ENCODE peak calls at places on chromosomes 11 and 22, in six cellular contexts. One of them, this sample, is unnamed.
A peak's percentile ranks its signal among the peaks of the same experiment; 100 is the strongest.

GRCh38 chr11:46617451-46618314 is at the start of gene ATG13:
- DNase-seq in activated gamma-delta T cell treated with anti-CD3 and anti-CD28 coated beads, Interleukin-2, amount 50 U/mL, for 16 hours: peak; percentile 77
- DNase-seq in AG08396: peak; percentile 88
- DNase-seq in heart left ventricle: peak; percentile 70
- DNase-seq in cardiac septum: peak; percentile 86
- DNase-seq in activated T-cell treated with anti-CD3 and anti-CD28 coated beads for 48 hours: peak; percentile 73
- DNase-seq in this sample: peak; percentile 92

GRCh38 chr22:29706493-29706892 is 13.3 kb upstream of the CABP7 start:
- DNase-seq in activated gamma-delta T cell treated with anti-CD3 and anti-CD28 coated beads, Interleukin-2, amount 50 U/mL, for 16 hours: no peak
- DNase-seq in AG08396: no peak
- DNase-seq in heart left ventricle: no peak
- DNase-seq in cardiac septum: no peak
- DNase-seq in activated T-cell treated with anti-CD3 and anti-CD28 coated beads for 48 hours: no peak
- DNase-seq in this sample: no peak

GRCh38 chr11:45805305-45806071 is 539 bp downstream of the SLC35C1 start:
- DNase-seq in activated gamma-delta T cell treated with anti-CD3 and anti-CD28 coated beads, Interleukin-2, amount 50 U/mL, for 16 hours: no peak
- DNase-seq in AG08396: peak; percentile 83
- DNase-seq in heart left ventricle: peak; percentile 55
- DNase-seq in cardiac septum: peak; percentile 74
- DNase-seq in activated T-cell treated with anti-CD3 and anti-CD28 coated beads for 48 hours: no peak
- DNase-seq in this sample: peak; percentile 77

GRCh38 chr11:77083553-77084245 is 16.9 kb downstream of the CAPN5 start:
- DNase-seq in activated gamma-delta T cell treated with anti-CD3 and anti-CD28 coated beads, Interleukin-2, amount 50 U/mL, for 16 hours: no peak
- DNase-seq in AG08396: no peak
- DNase-seq in heart left ventricle: no peak
- DNase-seq in cardiac septum: peak; percentile 62
- DNase-seq in activated T-cell treated with anti-CD3 and anti-CD28 coated beads for 48 hours: no peak
- DNase-seq in this sample: no peak

GRCh38 chr22:43945632-43946390 is 9.4 kb upstream of the SAMM50 start:
- DNase-seq in activated gamma-delta T cell treated with anti-CD3 and anti-CD28 coated beads, Interleukin-2, amount 50 U/mL, for 16 hours: peak; percentile 50
- DNase-seq in AG08396: peak; percentile 82
- DNase-seq in heart left ventricle: peak; percentile 35
- DNase-seq in cardiac septum: no peak
- DNase-seq in activated T-cell treated with anti-CD3 and anti-CD28 coated beads for 48 hours: peak; percentile 63
- DNase-seq in this sample: peak; percentile 88

GRCh38 chr22:36775589-36775965 is 342 bp downstream of the IFT27 start:
- DNase-seq in activated gamma-delta T cell treated with anti-CD3 and anti-CD28 coated beads, Interleukin-2, amount 50 U/mL, for 16 hours: no peak
- DNase-seq in AG08396: no peak
- DNase-seq in heart left ventricle: no peak
- DNase-seq in cardiac septum: no peak
- DNase-seq in activated T-cell treated with anti-CD3 and anti-CD28 coated beads for 48 hours: peak; percentile 4
- DNase-seq in this sample: no peak

GRCh38 chr11:59218893-59219292 is 6.2 kb upstream of the MPEG1 start:
- DNase-seq in activated gamma-delta T cell treated with anti-CD3 and anti-CD28 coated beads, Interleukin-2, amount 50 U/mL, for 16 hours: no peak
- DNase-seq in AG08396: no peak
- DNase-seq in heart left ventricle: no peak
- DNase-seq in cardiac septum: no peak
- DNase-seq in activated T-cell treated with anti-CD3 and anti-CD28 coated beads for 48 hours: no peak
- DNase-seq in this sample: no peak

GRCh38 chr11:130839950-130840666 is 76.2 kb downstream of the SNX19 start:
- DNase-seq in activated gamma-delta T cell treated with anti-CD3 and anti-CD28 coated beads, Interleukin-2, amount 50 U/mL, for 16 hours: no peak
- DNase-seq in AG08396: no peak
- DNase-seq in heart left ventricle: no peak
- DNase-seq in cardiac septum: no peak
- DNase-seq in activated T-cell treated with anti-CD3 and anti-CD28 coated beads for 48 hours: no peak
- DNase-seq in this sample: peak; percentile 51

GRCh38 chr11:8604078-8604723 is 10.2 kb upstream of the STK33 start:
- DNase-seq in activated gamma-delta T cell treated with anti-CD3 and anti-CD28 coated beads, Interleukin-2, amount 50 U/mL, for 16 hours: no peak
- DNase-seq in AG08396: peak; percentile 82
- DNase-seq in heart left ventricle: no peak
- DNase-seq in cardiac septum: no peak
- DNase-seq in activated T-cell treated with anti-CD3 and anti-CD28 coated beads for 48 hours: peak; percentile 35
- DNase-seq in this sample: peak; percentile 89

GRCh38 chr11:112961751-112962747 is 829 bp downstream of the NCAM1 start:
- DNase-seq in activated gamma-delta T cell treated with anti-CD3 and anti-CD28 coated beads, Interleukin-2, amount 50 U/mL, for 16 hours: no peak
- DNase-seq in AG08396: no peak
- DNase-seq in heart left ventricle: peak; percentile 48
- DNase-seq in cardiac septum: no peak
- DNase-seq in activated T-cell treated with anti-CD3 and anti-CD28 coated beads for 48 hours: no peak
- DNase-seq in this sample: peak; percentile 44

GRCh38 chr11:112859787-112860186 is 101.4 kb upstream of the NCAM1 start:
- DNase-seq in activated gamma-delta T cell treated with anti-CD3 and anti-CD28 coated beads, Interleukin-2, amount 50 U/mL, for 16 hours: no peak
- DNase-seq in AG08396: no peak
- DNase-seq in heart left ventricle: no peak
- DNase-seq in cardiac septum: no peak
- DNase-seq in activated T-cell treated with anti-CD3 and anti-CD28 coated beads for 48 hours: no peak
- DNase-seq in this sample: no peak

GRCh38 chr11:132962026-132962425 is 570.3 kb downstream of the OPCML start:
- DNase-seq in activated gamma-delta T cell treated with anti-CD3 and anti-CD28 coated beads, Interleukin-2, amount 50 U/mL, for 16 hours: no peak
- DNase-seq in AG08396: peak; percentile 83
- DNase-seq in heart left ventricle: no peak
- DNase-seq in cardiac septum: no peak
- DNase-seq in activated T-cell treated with anti-CD3 and anti-CD28 coated beads for 48 hours: no peak
- DNase-seq in this sample: peak; percentile 95

This sample was measured in GM03348.